ENCODE peak calls at places on chromosomes 4 and X, in nine cellular contexts. One of them, this sample, is unnamed.

GRCh38 chrX:103254171-103254824 is 657 bp downstream of the TCEAL8 start:
- DNase-seq in endodermal cell: peak; percentile 98
- DNase-seq in GM10248: peak; percentile 28
- DNase-seq in NCI-H446 treated with DMSO at 0.1 percent for 48 hours: peak; percentile 0
- DNase-seq in endothelial cell: peak; percentile 56
- DNase-seq in cardiac fibroblast: peak; percentile 21
- DNase-seq in activated CD4-positive, alpha-beta T cell treated with anti-CD3 and anti-CD28 coated beads for 1 hour: no peak
- DNase-seq in ovary: peak; percentile 68
- DNase-seq in D341Med: peak; percentile 47
- DNase-seq in this sample: no peak

GRCh38 chr4:3410401-3411135 is 31.2 kb upstream of the HGFAC start:
- DNase-seq in endodermal cell: peak; percentile 34
- DNase-seq in GM10248: no peak
- DNase-seq in NCI-H446 treated with DMSO at 0.1 percent for 48 hours: no peak
- DNase-seq in endothelial cell: no peak
- DNase-seq in cardiac fibroblast: no peak
- DNase-seq in activated CD4-positive, alpha-beta T cell treated with anti-CD3 and anti-CD28 coated beads for 1 hour: no peak
- DNase-seq in ovary: peak; percentile 12
- DNase-seq in D341Med: no peak
- DNase-seq in this sample: no peak

GRCh38 chr4:151324449-151325319 is 721 bp downstream of the SH3D19 start:
- DNase-seq in endodermal cell: peak; percentile 90
- DNase-seq in GM10248: peak; percentile 29
- DNase-seq in NCI-H446 treated with DMSO at 0.1 percent for 48 hours: no peak
- DNase-seq in endothelial cell: peak; percentile 38
- DNase-seq in cardiac fibroblast: peak; percentile 67
- DNase-seq in activated CD4-positive, alpha-beta T cell treated with anti-CD3 and anti-CD28 coated beads for 1 hour: no peak
- DNase-seq in ovary: peak; percentile 56
- DNase-seq in D341Med: no peak
- DNase-seq in this sample: no peak

GRCh38 chr4:26058537-26058936 is 144.5 kb downstream of the SMIM20 start:
- DNase-seq in endodermal cell: no peak
- DNase-seq in GM10248: no peak
- DNase-seq in NCI-H446 treated with DMSO at 0.1 percent for 48 hours: peak; percentile 33
- DNase-seq in endothelial cell: no peak
- DNase-seq in cardiac fibroblast: no peak
- DNase-seq in activated CD4-positive, alpha-beta T cell treated with anti-CD3 and anti-CD28 coated beads for 1 hour: no peak
- DNase-seq in ovary: no peak
- DNase-seq in D341Med: no peak
- DNase-seq in this sample: no peak

GRCh38 chrX:117969337-117969736 is 147.3 kb downstream of the KLHL13 start:
- DNase-seq in endodermal cell: no peak
- DNase-seq in GM10248: no peak
- DNase-seq in NCI-H446 treated with DMSO at 0.1 percent for 48 hours: no peak
- DNase-seq in endothelial cell: no peak
- DNase-seq in cardiac fibroblast: no peak
- DNase-seq in activated CD4-positive, alpha-beta T cell treated with anti-CD3 and anti-CD28 coated beads for 1 hour: no peak
- DNase-seq in ovary: no peak
- DNase-seq in D341Med: no peak
- DNase-seq in this sample: no peak

GRCh38 chr4:157096439-157096838 is 20.5 kb downstream of the GLRB start:
- DNase-seq in endodermal cell: no peak
- DNase-seq in GM10248: no peak
- DNase-seq in NCI-H446 treated with DMSO at 0.1 percent for 48 hours: no peak
- DNase-seq in endothelial cell: no peak
- DNase-seq in cardiac fibroblast: peak; percentile 19
- DNase-seq in activated CD4-positive, alpha-beta T cell treated with anti-CD3 and anti-CD28 coated beads for 1 hour: no peak
- DNase-seq in ovary: no peak
- DNase-seq in D341Med: no peak
- DNase-seq in this sample: no peak

GRCh38 chrX:21056636-21057035 is 317.6 kb upstream of the CNKSR2 start:
- DNase-seq in endodermal cell: no peak
- DNase-seq in GM10248: no peak
- DNase-seq in NCI-H446 treated with DMSO at 0.1 percent for 48 hours: no peak
- DNase-seq in endothelial cell: no peak
- DNase-seq in cardiac fibroblast: peak; percentile 61
- DNase-seq in activated CD4-positive, alpha-beta T cell treated with anti-CD3 and anti-CD28 coated beads for 1 hour: no peak
- DNase-seq in ovary: no peak
- DNase-seq in D341Med: no peak
- DNase-seq in this sample: no peak

GRCh38 chr4:21304061-21304541 is 603.8 kb downstream of the PACRGL start:
- DNase-seq in endodermal cell: peak; percentile 89
- DNase-seq in GM10248: no peak
- DNase-seq in NCI-H446 treated with DMSO at 0.1 percent for 48 hours: no peak
- DNase-seq in endothelial cell: peak; percentile 64
- DNase-seq in cardiac fibroblast: no peak
- DNase-seq in activated CD4-positive, alpha-beta T cell treated with anti-CD3 and anti-CD28 coated beads for 1 hour: no peak
- DNase-seq in ovary: peak; percentile 19
- DNase-seq in D341Med: peak; percentile 20
- DNase-seq in this sample: no peak

GRCh38 chrX:10173331-10173900 is 16.6 kb downstream of the CLCN4 start:
- DNase-seq in endodermal cell: peak; percentile 64
- DNase-seq in GM10248: no peak
- DNase-seq in NCI-H446 treated with DMSO at 0.1 percent for 48 hours: no peak
- DNase-seq in endothelial cell: no peak
- DNase-seq in cardiac fibroblast: peak; percentile 87
- DNase-seq in activated CD4-positive, alpha-beta T cell treated with anti-CD3 and anti-CD28 coated beads for 1 hour: no peak
- DNase-seq in ovary: peak; percentile 81
- DNase-seq in D341Med: no peak
- DNase-seq in this sample: no peak

GRCh38 chr4:79578613-79579012 is 170.6 kb upstream of the GK2 start:
- DNase-seq in endodermal cell: no peak
- DNase-seq in GM10248: no peak
- DNase-seq in NCI-H446 treated with DMSO at 0.1 percent for 48 hours: no peak
- DNase-seq in endothelial cell: no peak
- DNase-seq in cardiac fibroblast: no peak
- DNase-seq in activated CD4-positive, alpha-beta T cell treated with anti-CD3 and anti-CD28 coated beads for 1 hour: no peak
- DNase-seq in ovary: no peak
- DNase-seq in D341Med: no peak
- DNase-seq in this sample: no peak

GRCh38 chr4:108972613-108973283 is 209.9 kb upstream of the ETNPPL start:
- DNase-seq in endodermal cell: no peak
- DNase-seq in GM10248: no peak
- DNase-seq in NCI-H446 treated with DMSO at 0.1 percent for 48 hours: no peak
- DNase-seq in endothelial cell: no peak
- DNase-seq in cardiac fibroblast: no peak
- DNase-seq in activated CD4-positive, alpha-beta T cell treated with anti-CD3 and anti-CD28 coated beads for 1 hour: no peak
- DNase-seq in ovary: no peak
- DNase-seq in D341Med: no peak
- DNase-seq in this sample: no peak

GRCh38 chrX:386768-387575 is at the start of gene PPP2R3B:
- DNase-seq in endodermal cell: peak; percentile 99
- DNase-seq in GM10248: peak; percentile 100
- DNase-seq in NCI-H446 treated with DMSO at 0.1 percent for 48 hours: no peak
- DNase-seq in endothelial cell: peak; percentile 97
- DNase-seq in cardiac fibroblast: peak; percentile 99
- DNase-seq in activated CD4-positive, alpha-beta T cell treated with anti-CD3 and anti-CD28 coated beads for 1 hour: peak; percentile 99
- DNase-seq in ovary: peak; percentile 99
- DNase-seq in D341Med: peak; percentile 100
- DNase-seq in this sample: no peak

GRCh38 chr4:167000141-167000852 is 234.0 kb downstream of the SPOCK3 start:
- DNase-seq in endodermal cell: no peak
- DNase-seq in GM10248: no peak
- DNase-seq in NCI-H446 treated with DMSO at 0.1 percent for 48 hours: no peak
- DNase-seq in endothelial cell: no peak
- DNase-seq in cardiac fibroblast: peak; percentile 15
- DNase-seq in activated CD4-positive, alpha-beta T cell treated with anti-CD3 and anti-CD28 coated beads for 1 hour: no peak
- DNase-seq in ovary: no peak
- DNase-seq in D341Med: no peak
- DNase-seq in this sample: no peak

GRCh38 chr4:11543710-11544109 is 115.0 kb upstream of the HS3ST1 start:
- DNase-seq in endodermal cell: no peak
- DNase-seq in GM10248: no peak
- DNase-seq in NCI-H446 treated with DMSO at 0.1 percent for 48 hours: no peak
- DNase-seq in endothelial cell: no peak
- DNase-seq in cardiac fibroblast: peak; percentile 51
- DNase-seq in activated CD4-positive, alpha-beta T cell treated with anti-CD3 and anti-CD28 coated beads for 1 hour: no peak
- DNase-seq in ovary: no peak
- DNase-seq in D341Med: no peak
- DNase-seq in this sample: no peak

GRCh38 chr4:13918110-13918509 is 290.6 kb upstream of the BOD1L1 start:
- DNase-seq in endodermal cell: no peak
- DNase-seq in GM10248: no peak
- DNase-seq in NCI-H446 treated with DMSO at 0.1 percent for 48 hours: no peak
- DNase-seq in endothelial cell: no peak
- DNase-seq in cardiac fibroblast: peak; percentile 99
- DNase-seq in activated CD4-positive, alpha-beta T cell treated with anti-CD3 and anti-CD28 coated beads for 1 hour: no peak
- DNase-seq in ovary: no peak
- DNase-seq in D341Med: no peak
- DNase-seq in this sample: no peak

GRCh38 chr4:1337376-1337831 is 9.6 kb upstream of the UVSSA start:
- DNase-seq in endodermal cell: no peak
- DNase-seq in GM10248: no peak
- DNase-seq in NCI-H446 treated with DMSO at 0.1 percent for 48 hours: no peak
- DNase-seq in endothelial cell: no peak
- DNase-seq in cardiac fibroblast: no peak
- DNase-seq in activated CD4-positive, alpha-beta T cell treated with anti-CD3 and anti-CD28 coated beads for 1 hour: peak; percentile 46
- DNase-seq in ovary: no peak
- DNase-seq in D341Med: no peak
- DNase-seq in this sample: no peak

GRCh38 chr4:21202959-21203358 is 502.7 kb downstream of the PACRGL start:
- DNase-seq in endodermal cell: no peak
- DNase-seq in GM10248: no peak
- DNase-seq in NCI-H446 treated with DMSO at 0.1 percent for 48 hours: no peak
- DNase-seq in endothelial cell: no peak
- DNase-seq in cardiac fibroblast: no peak
- DNase-seq in activated CD4-positive, alpha-beta T cell treated with anti-CD3 and anti-CD28 coated beads for 1 hour: no peak
- DNase-seq in ovary: no peak
- DNase-seq in D341Med: no peak
- DNase-seq in this sample: no peak

GRCh38 chrX:136586386-136586785 is 54.4 kb downstream of the VGLL1 start:
- DNase-seq in endodermal cell: no peak
- DNase-seq in GM10248: no peak
- DNase-seq in NCI-H446 treated with DMSO at 0.1 percent for 48 hours: no peak
- DNase-seq in endothelial cell: no peak
- DNase-seq in cardiac fibroblast: no peak
- DNase-seq in activated CD4-positive, alpha-beta T cell treated with anti-CD3 and anti-CD28 coated beads for 1 hour: no peak
- DNase-seq in ovary: no peak
- DNase-seq in D341Med: no peak
- DNase-seq in this sample: no peak

GRCh38 chrX:53223068-53223693 is 1.8 kb downstream of the KDM5C start:
- DNase-seq in endodermal cell: peak; percentile 61
- DNase-seq in GM10248: no peak
- DNase-seq in NCI-H446 treated with DMSO at 0.1 percent for 48 hours: no peak
- DNase-seq in endothelial cell: no peak
- DNase-seq in cardiac fibroblast: peak; percentile 3
- DNase-seq in activated CD4-positive, alpha-beta T cell treated with anti-CD3 and anti-CD28 coated beads for 1 hour: no peak
- DNase-seq in ovary: no peak
- DNase-seq in D341Med: no peak
- DNase-seq in this sample: no peak

GRCh38 chr4:190020790-190021717 is 6.0 kb downstream of the FRG2 start:
- DNase-seq in endodermal cell: peak; percentile 88
- DNase-seq in GM10248: peak; percentile 27
- DNase-seq in NCI-H446 treated with DMSO at 0.1 percent for 48 hours: no peak
- DNase-seq in endothelial cell: peak; percentile 47
- DNase-seq in cardiac fibroblast: peak; percentile 27
- DNase-seq in activated CD4-positive, alpha-beta T cell treated with anti-CD3 and anti-CD28 coated beads for 1 hour: no peak
- DNase-seq in ovary: peak; percentile 29
- DNase-seq in D341Med: peak; percentile 82
- DNase-seq in this sample: no peak

GRCh38 chr4:76459291-76459723 is 24.3 kb downstream of the SHROOM3 start:
- DNase-seq in endodermal cell: peak; percentile 87
- DNase-seq in GM10248: no peak
- DNase-seq in NCI-H446 treated with DMSO at 0.1 percent for 48 hours: no peak
- DNase-seq in endothelial cell: peak; percentile 26
- DNase-seq in cardiac fibroblast: peak; percentile 96
- DNase-seq in activated CD4-positive, alpha-beta T cell treated with anti-CD3 and anti-CD28 coated beads for 1 hour: no peak
- DNase-seq in ovary: no peak
- DNase-seq in D341Med: no peak
- DNase-seq in this sample: no peak

GRCh38 chr4:185504098-185505047 is 30.9 kb downstream of the PDLIM3 start:
- DNase-seq in endodermal cell: no peak
- DNase-seq in GM10248: no peak
- DNase-seq in NCI-H446 treated with DMSO at 0.1 percent for 48 hours: no peak
- DNase-seq in endothelial cell: no peak
- DNase-seq in cardiac fibroblast: peak; percentile 92
- DNase-seq in activated CD4-positive, alpha-beta T cell treated with anti-CD3 and anti-CD28 coated beads for 1 hour: no peak
- DNase-seq in ovary: peak; percentile 80
- DNase-seq in D341Med: no peak
- DNase-seq in this sample: no peak

GRCh38 chr4:72987741-72988729 is 81.5 kb downstream of the COX18 start:
- DNase-seq in endodermal cell: no peak
- DNase-seq in GM10248: no peak
- DNase-seq in NCI-H446 treated with DMSO at 0.1 percent for 48 hours: no peak
- DNase-seq in endothelial cell: no peak
- DNase-seq in cardiac fibroblast: peak; percentile 48
- DNase-seq in activated CD4-positive, alpha-beta T cell treated with anti-CD3 and anti-CD28 coated beads for 1 hour: no peak
- DNase-seq in ovary: no peak
- DNase-seq in D341Med: no peak
- DNase-seq in this sample: no peak

GRCh38 chrX:56564182-56564885 is 907 bp downstream of the UBQLN2 start:
- DNase-seq in endodermal cell: no peak
- DNase-seq in GM10248: peak; percentile 16
- DNase-seq in NCI-H446 treated with DMSO at 0.1 percent for 48 hours: no peak
- DNase-seq in endothelial cell: no peak
- DNase-seq in cardiac fibroblast: peak; percentile 57
- DNase-seq in activated CD4-positive, alpha-beta T cell treated with anti-CD3 and anti-CD28 coated beads for 1 hour: no peak
- DNase-seq in ovary: peak; percentile 38
- DNase-seq in D341Med: peak; percentile 24
- DNase-seq in this sample: no peak

GRCh38 chr4:113179996-113180395 is 130.5 kb downstream of the ANK2 start:
- DNase-seq in endodermal cell: no peak
- DNase-seq in GM10248: no peak
- DNase-seq in NCI-H446 treated with DMSO at 0.1 percent for 48 hours: peak; percentile 1
- DNase-seq in endothelial cell: no peak
- DNase-seq in cardiac fibroblast: peak; percentile 47
- DNase-seq in activated CD4-positive, alpha-beta T cell treated with anti-CD3 and anti-CD28 coated beads for 1 hour: no peak
- DNase-seq in ovary: no peak
- DNase-seq in D341Med: no peak
- DNase-seq in this sample: no peak

GRCh38 chr4:140673729-140674128 is 82.5 kb downstream of the TBC1D9 start:
- DNase-seq in endodermal cell: no peak
- DNase-seq in GM10248: no peak
- DNase-seq in NCI-H446 treated with DMSO at 0.1 percent for 48 hours: peak; percentile 38
- DNase-seq in endothelial cell: no peak
- DNase-seq in cardiac fibroblast: no peak
- DNase-seq in activated CD4-positive, alpha-beta T cell treated with anti-CD3 and anti-CD28 coated beads for 1 hour: no peak
- DNase-seq in ovary: no peak
- DNase-seq in D341Med: no peak
- DNase-seq in this sample: no peak